ENCODE peak calls at places on chromosomes 1 and 21, in eight cellular contexts. R, U, B, S, Q, H, N and D are unnamed samples.
A peak's percentile ranks its signal among the peaks of the same experiment; 100 is the strongest.

GRCh38 chr1:160284220-160284781 is 632 bp downstream of the PEX19 start:
- DNase-seq in R (peak; percentile 92), U (no peak), B (peak; percentile 76), S (peak; percentile 65), Q (peak; percentile 81), H (peak; percentile 25), N (no peak), D (peak; percentile 52)

GRCh38 chr1:245874942-245875580 is 632.0 kb downstream of the SMYD3 start:
- DNase-seq in R (peak; percentile 95), U (peak; percentile 75), B (peak; percentile 100), S (peak; percentile 82), Q (peak; percentile 100), H (no peak), N (no peak), D (peak; percentile 85)

GRCh38 chr21:45975017-45975595 is 6.5 kb upstream of the COL6A1 start:
- DNase-seq in R (no peak), U (no peak), B (peak; percentile 43), S (no peak), Q (no peak), H (no peak), N (peak; percentile 85), D (no peak)

GRCh38 chr1:243505986-243506689 is 250.3 kb downstream of the SDCCAG8 start:
- DNase-seq in R (no peak), U (no peak), B (no peak), S (no peak), Q (no peak), H (no peak), N (no peak), D (no peak)

GRCh38 chr1:37274896-37275631 is 199.3 kb upstream of the ZC3H12A start:
- DNase-seq in R (no peak), U (peak; percentile 11), B (no peak), S (no peak), Q (no peak), H (no peak), N (peak; percentile 32), D (no peak)

GRCh38 chr1:206949641-206950040 is 3.4 kb upstream of the PIGR start:
- DNase-seq in R (no peak), U (no peak), B (no peak), S (no peak), Q (no peak), H (no peak), N (no peak), D (no peak)

GRCh38 chr1:160911441-160911840 is 26.5 kb upstream of the ITLN1 start:
- DNase-seq in R (peak; percentile 2), U (no peak), B (peak; percentile 3), S (no peak), Q (no peak), H (no peak), N (no peak), D (no peak)

GRCh38 chr1:85607126-85607912 is 26.8 kb downstream of the CCN1 start:
- DNase-seq in R (peak; percentile 90), U (no peak), B (peak; percentile 100), S (peak; percentile 91), Q (peak; percentile 100), H (peak; percentile 82), N (no peak), D (peak; percentile 99)

GRCh38 chr21:19440792-19441494 is 1037.4 kb upstream of the TMPRSS15 start:
- DNase-seq in R (no peak), U (no peak), B (no peak), S (no peak), Q (no peak), H (no peak), N (no peak), D (no peak)

GRCh38 chr21:40507978-40508377 is 339.0 kb downstream of the DSCAM start:
- DNase-seq in R (peak; percentile 0), U (no peak), B (peak; percentile 4), S (peak; percentile 83), Q (peak; percentile 15), H (peak; percentile 26), N (no peak), D (no peak)

GRCh38 chr1:30988045-30988444 is 77.5 kb downstream of the PUM1 start:
- DNase-seq in R (no peak), U (no peak), B (peak; percentile 54), S (peak; percentile 39), Q (no peak), H (no peak), N (no peak), D (no peak)

GRCh38 chr1:214525535-214526019 is 25.8 kb downstream of the PTPN14 start:
- DNase-seq in R (peak; percentile 41), U (no peak), B (peak; percentile 64), S (peak; percentile 78), Q (peak; percentile 34), H (no peak), N (no peak), D (peak; percentile 84)

GRCh38 chr1:99527545-99527944 is 118.4 kb upstream of the PALMD start:
- DNase-seq in R (no peak), U (no peak), B (no peak), S (no peak), Q (no peak), H (no peak), N (no peak), D (no peak)

GRCh38 chr1:15071936-15072335 is 81.6 kb upstream of the TMEM51 start:
- DNase-seq in R (no peak), U (no peak), B (no peak), S (no peak), Q (no peak), H (no peak), N (no peak), D (no peak)

GRCh38 chr1:3393987-3394920 is 60.2 kb upstream of the ARHGEF16 start:
- DNase-seq in R (no peak), U (no peak), B (no peak), S (no peak), Q (no peak), H (no peak), N (no peak), D (no peak)

GRCh38 chr1:3391711-3392110 is 62.8 kb upstream of the ARHGEF16 start:
- DNase-seq in R (no peak), U (no peak), B (no peak), S (no peak), Q (no peak), H (no peak), N (no peak), D (no peak)

GRCh38 chr1:3390291-3390690 is 64.2 kb upstream of the ARHGEF16 start:
- DNase-seq in R (no peak), U (no peak), B (no peak), S (no peak), Q (no peak), H (no peak), N (no peak), D (no peak)

GRCh38 chr1:3396411-3396810 is 58.1 kb upstream of the ARHGEF16 start:
- DNase-seq in R (no peak), U (no peak), B (no peak), S (no peak), Q (no peak), H (no peak), N (no peak), D (no peak)

GRCh38 chr1:3393024-3393986 is 61.2 kb upstream of the ARHGEF16 start:
- DNase-seq in R (no peak), U (no peak), B (peak; percentile 12), S (no peak), Q (no peak), H (no peak), N (peak; percentile 86), D (no peak)
- H3K4me3 ChIP-seq in R (no peak overlapping the region), U (no peak overlapping the region), B (no peak overlapping the region), S (no peak overlapping the region), Q (no peak overlapping the region), H (no peak overlapping the region), N (peak overlapping the region; percentile 53), D (no peak overlapping the region)

GRCh38 chr1:94463765-94464330 is 45.7 kb downstream of the ABCD3 start:
- DNase-seq in R (peak; percentile 59), U (no peak), B (peak; percentile 71), S (peak; percentile 60), Q (peak; percentile 51), H (peak; percentile 14), N (no peak), D (peak; percentile 41)
- TF ChIP-seq CTCF in R (peak; percentile 45), U (peak; percentile 48), B (peak; percentile 74), S (peak; percentile 56), Q (peak; percentile 63), H (peak; percentile 81), N (no peak), D (peak; percentile 76)

GRCh38 chr1:202348005-202348508 is 442 bp upstream of the PPP1R12B start:
- DNase-seq in R (no peak), U (no peak), B (no peak), S (no peak), Q (no peak), H (no peak), N (no peak), D (no peak)

GRCh38 chr1:202349263-202349928 is 897 bp downstream of the PPP1R12B start:
- DNase-seq in R (peak; percentile 75), U (no peak), B (peak; percentile 78), S (peak; percentile 20), Q (peak; percentile 63), H (no peak), N (no peak), D (no peak)

GRCh38 chr1:202348509-202349262 is at the start of gene PPP1R12B:
- DNase-seq in R (peak; percentile 99), U (peak; percentile 98), B (peak; percentile 99), S (peak; percentile 99), Q (peak; percentile 99), H (peak; percentile 86), N (peak; percentile 99), D (peak; percentile 88)

GRCh38 chr1:202343652-202344349 is 2.1 kb upstream of the UBE2T start:
- DNase-seq in R (peak; percentile 61), U (no peak), B (peak; percentile 48), S (peak; percentile 54), Q (peak; percentile 46), H (peak; percentile 39), N (no peak), D (no peak)
- H3K4me3 ChIP-seq in R (no peak overlapping the region), U (no peak overlapping the region), B (no peak overlapping the region), S (no peak overlapping the region), Q (no peak overlapping the region), H (no peak overlapping the region), N (no peak overlapping the region), D (no peak overlapping the region)

GRCh38 chr1:90127288-90127953 is 132.5 kb downstream of the ZNF326 start:
- DNase-seq in R (no peak), U (no peak), B (no peak), S (no peak), Q (no peak), H (no peak), N (no peak), D (no peak)

GRCh38 chr1:90132306-90132705 is 137.4 kb downstream of the ZNF326 start:
- DNase-seq in R (no peak), U (no peak), B (no peak), S (no peak), Q (no peak), H (no peak), N (no peak), D (no peak)

GRCh38 chr1:90135306-90135705 is 140.4 kb downstream of the ZNF326 start:
- DNase-seq in R (no peak), U (no peak), B (no peak), S (no peak), Q (no peak), H (no peak), N (no peak), D (no peak)

GRCh38 chr1:90133133-90133532 is 138.2 kb downstream of the ZNF326 start:
- DNase-seq in R (peak; percentile 20), U (no peak), B (peak; percentile 3), S (peak; percentile 61), Q (peak; percentile 7), H (no peak), N (no peak), D (peak; percentile 27)
- TF ChIP-seq CTCF in R (no peak), U (peak; percentile 49), B (peak; percentile 32), S (peak; percentile 66), Q (peak; percentile 20), H (peak; percentile 27), N (peak; percentile 60), D (peak; percentile 82)